ENCODE peak calls at places on chromosomes 3 and 15, in ten cellular contexts. F is IMR-90; J is A673; H is ovary; V is GM23338; A is stimulated activated CD4-positive, alpha-beta T cell treated with anti-CD3 and anti-CD28 coated beads, Interleukin-4, amount 100 ng/mL, for 24 hours; L is iris pigment epithelial cell; O is tibial nerve; R is NCI-H345; Q is fibroblast of the aortic adventitia. E is an unnamed sample.

GRCh38 chr3:184250167-184250828 is 826 bp downstream of the EEF1AKMT4 start:
- DNase-seq in F (peak; percentile 83), J (peak; percentile 94), H (peak; percentile 64), V (peak; percentile 98), A (peak; percentile 93), L (peak; percentile 83), O (peak; percentile 93), R (peak; percentile 96), Q (peak; percentile 89), E (peak; percentile 94)

GRCh38 chr3:16801223-16801622 is 83.5 kb upstream of the PLCL2 start:
- DNase-seq in F (no peak), J (peak; percentile 24), H (no peak), V (no peak), A (no peak), L (no peak), O (no peak), R (no peak), Q (no peak), E (peak; percentile 5)

GRCh38 chr3:58274027-58274614 is 31.9 kb upstream of the RPP14 start:
- DNase-seq in F (peak; percentile 26), J (no peak), H (no peak), V (no peak), A (no peak), L (peak; percentile 46), O (no peak), R (no peak), Q (peak; percentile 20), E (no peak)

GRCh38 chr15:50233192-50233736 is 32.3 kb downstream of the HDC start:
- DNase-seq in F (no peak), J (no peak), H (no peak), V (no peak), A (no peak), L (no peak), O (no peak), R (no peak), Q (no peak), E (no peak)

GRCh38 chr3:47419083-47420043 is 38.5 kb downstream of the PTPN23 start:
- DNase-seq in F (no peak), J (no peak), H (no peak), V (no peak), A (no peak), L (no peak), O (no peak), R (no peak), Q (no peak), E (no peak)

GRCh38 chr3:45536316-45536715 is 58.2 kb upstream of the LIMD1 start:
- DNase-seq in F (no peak), J (no peak), H (no peak), V (no peak), A (no peak), L (no peak), O (no peak), R (no peak), Q (no peak), E (no peak)

GRCh38 chr3:45110185-45110833 is 35.9 kb downstream of the CDCP1 start:
- DNase-seq in F (no peak), J (no peak), H (no peak), V (no peak), A (peak; percentile 22), L (no peak), O (no peak), R (no peak), Q (no peak), E (peak; percentile 69)

GRCh38 chr15:40115670-40116093 is 7.0 kb upstream of the BMF start:
- DNase-seq in F (no peak), J (no peak), H (peak; percentile 23), V (peak; percentile 78), A (peak; percentile 32), L (no peak), O (peak; percentile 33), R (no peak), Q (no peak), E (peak; percentile 59)

GRCh38 chr15:44804303-44805046 is 68.1 kb downstream of the TRIM69 start:
- DNase-seq in F (no peak), J (no peak), H (no peak), V (no peak), A (no peak), L (no peak), O (no peak), R (no peak), Q (peak; percentile 69), E (no peak)

GRCh38 chr3:51968175-51968681 is 974 bp upstream of the PCBP4 start:
- DNase-seq in F (peak; percentile 18), J (no peak), H (peak; percentile 51), V (peak; percentile 94), A (no peak), L (no peak), O (no peak), R (no peak), Q (no peak), E (no peak)

GRCh38 chr15:48392356-48392755 is 61.1 kb downstream of the DUT start:
- DNase-seq in F (no peak), J (peak; percentile 49), H (peak; percentile 53), V (no peak), A (no peak), L (peak; percentile 83), O (peak; percentile 86), R (no peak), Q (peak; percentile 96), E (no peak)

GRCh38 chr15:37017031-37017625 is 83.2 kb downstream of the MEIS2 start:
- DNase-seq in F (no peak), J (no peak), H (no peak), V (no peak), A (no peak), L (no peak), O (no peak), R (no peak), Q (no peak), E (no peak)

GRCh38 chr3:16236030-16236639 is 28.6 kb downstream of the DPH3 start:
- DNase-seq in F (no peak), J (no peak), H (no peak), V (no peak), A (no peak), L (no peak), O (no peak), R (no peak), Q (no peak), E (no peak)

GRCh38 chr3:156317457-156317856 is 197.1 kb downstream of the KCNAB1 start:
- DNase-seq in F (peak; percentile 44), J (peak; percentile 91), H (no peak), V (peak; percentile 16), A (no peak), L (peak; percentile 47), O (no peak), R (no peak), Q (peak; percentile 70), E (peak; percentile 90)

GRCh38 chr3:16402451-16402850 is 111.0 kb downstream of the RFTN1 start:
- DNase-seq in F (peak; percentile 76), J (no peak), H (no peak), V (no peak), A (no peak), L (peak; percentile 70), O (no peak), R (no peak), Q (peak; percentile 76), E (peak; percentile 32)

GRCh38 chr3:31132132-31132769 is 237.8 kb upstream of the GADL1 start:
- DNase-seq in F (peak; percentile 53), J (peak; percentile 62), H (no peak), V (peak; percentile 58), A (peak; percentile 3), L (peak; percentile 52), O (no peak), R (peak; percentile 20), Q (peak; percentile 73), E (peak; percentile 41)

GRCh38 chr3:189995129-189995528 is 125.6 kb downstream of the P3H2 start:
- DNase-seq in F (peak; percentile 42), J (peak; percentile 91), H (no peak), V (peak; percentile 41), A (no peak), L (peak; percentile 73), O (no peak), R (no peak), Q (no peak), E (no peak)

GRCh38 chr3:187709155-187709554 is 6.8 kb upstream of the RTP2 start:
- DNase-seq in F (no peak), J (no peak), H (no peak), V (peak; percentile 53), A (no peak), L (no peak), O (no peak), R (no peak), Q (no peak), E (no peak)

GRCh38 chr15:25930931-25931330 is 67.8 kb upstream of the ATP10A start:
- DNase-seq in F (no peak), J (no peak), H (no peak), V (no peak), A (no peak), L (no peak), O (no peak), R (no peak), Q (no peak), E (no peak)

GRCh38 chr15:88396382-88396781 is 70.8 kb downstream of the MRPL46 start:
- DNase-seq in F (no peak), J (peak; percentile 80), H (no peak), V (peak; percentile 13), A (no peak), L (no peak), O (no peak), R (no peak), Q (no peak), E (no peak)

GRCh38 chr3:16554126-16554525 is 40.6 kb upstream of the RFTN1 start:
- DNase-seq in F (no peak), J (no peak), H (no peak), V (no peak), A (no peak), L (no peak), O (no peak), R (no peak), Q (no peak), E (no peak)

E was measured in M059J.